ENCODE peak calls at places on chromosome 1, in nine cellular contexts. P is suprapubic skin, N is HepG2, G is Panc1, E is breast epithelium, S is sigmoid colon, T is HCT116, M is SK-N-SH, V is prostate gland. Q is an unnamed sample. For H3K4me1, the result is how much of the 10 kb centered on the place peaks cover.

GRCh38 chr1:36664564-36665287 is 182.0 kb upstream of the CSF3R start:
- DNase-seq in P (no peak), E (no peak), S (no peak), G (no peak), T (no peak), N (no peak), V (no peak), M (no peak), Q (no peak)

GRCh38 chr1:61898658-61899057 is 156.4 kb downstream of the PATJ start:
- DNase-seq in E (no peak), M (no peak), N (no peak), G (no peak), V (no peak), S (no peak), T (no peak), P (no peak), Q (peak)

GRCh38 chr1:248618878-248619277 is 16.0 kb downstream of the OR2T11 start:
- DNase-seq in M (peak), E (peak), N (peak), V (peak), P (no peak), T (peak), G (peak), S (no peak), Q (peak)

GRCh38 chr1:168127493-168127892 is 9.2 kb downstream of the GPR161 start:
- DNase-seq in G (no peak), S (no peak), M (no peak), V (no peak), P (no peak), T (no peak), N (no peak), E (no peak), Q (no peak)

GRCh38 chr1:192810253-192810880 is 1.5 kb downstream of the RGS2 start:
- DNase-seq in V (peak), S (peak), P (no peak), E (no peak), T (no peak), G (no peak), N (no peak), M (no peak), Q (no peak)

GRCh38 chr1:154988053-154988954 is 5.1 kb upstream of the LENEP start:
- DNase-seq in M (no peak), N (no peak), P (no peak), S (no peak), T (no peak), G (no peak), V (no peak), E (no peak), Q (no peak)

GRCh38 chr1:110749960-110750359 is 75.2 kb upstream of the KCNA3 start:
- DNase-seq in M (no peak), G (no peak), V (no peak), N (no peak), E (no peak), S (no peak), T (no peak), P (no peak), Q (no peak)

GRCh38 chr1:160971618-160972056 is 17.0 kb upstream of the ITLN2 start:
- DNase-seq in N (no peak), G (no peak), S (no peak), V (no peak), E (no peak), M (no peak), T (no peak), P (no peak), Q (no peak)

GRCh38 chr1:62227496-62227895 is 32.8 kb downstream of the L1TD1 start:
- DNase-seq in P (no peak), S (peak), V (no peak), E (no peak), G (no peak), M (no peak), N (no peak), T (no peak), Q (no peak)

GRCh38 chr1:221845650-221846371 is 103.9 kb upstream of the DUSP10 start:
- DNase-seq in N (peak), V (peak), G (no peak), E (peak), M (no peak), P (no peak), S (peak), T (peak), Q (no peak)

GRCh38 chr1:243525085-243525487 is 269.2 kb downstream of the SDCCAG8 start:
- DNase-seq in N (peak), V (no peak), M (no peak), G (no peak), E (no peak), S (no peak), P (no peak), T (no peak), Q (no peak)

GRCh38 chr1:178371236-178371635 is 125.5 kb downstream of the CLEC20A start:
- DNase-seq in V (no peak), T (no peak), M (no peak), E (no peak), N (no peak), G (no peak), P (no peak), S (peak), Q (no peak)

GRCh38 chr1:155976913-155977606 is 1.3 kb downstream of the ARHGEF2 start:
- DNase-seq in N (no peak), V (no peak), M (no peak), S (no peak), G (no peak), P (no peak), T (no peak), E (no peak), Q (no peak)

GRCh38 chr1:152182942-152183341 is 23.9 kb upstream of the RPTN start:
- DNase-seq in E (no peak), T (no peak), V (peak), N (no peak), M (no peak), P (no peak), G (no peak), S (no peak), Q (no peak)

GRCh38 chr1:29282924-29283803 is 46.8 kb downstream of the PTPRU start:
- DNase-seq in S (peak), N (peak), E (no peak), T (peak), G (no peak), M (peak), V (no peak), P (peak), Q (peak)

GRCh38 chr1:119870917-119871486 is 25.3 kb downstream of the ADAM30 start:
- DNase-seq in V (no peak), M (peak), N (peak), T (peak), S (peak), P (peak), G (peak), E (peak), Q (peak)

GRCh38 chr1:192538407-192539311 is 36.9 kb upstream of the RGS1 start:
- DNase-seq in T (no peak), G (no peak), V (no peak), E (no peak), N (no peak), M (no peak), S (no peak), P (no peak), Q (no peak)

GRCh38 chr1:222157612-222158011 is 390.3 kb downstream of the HHIPL2 start:
- DNase-seq in S (no peak), M (no peak), E (no peak), P (no peak), V (no peak), N (no peak), G (no peak), T (no peak), Q (no peak)

GRCh38 chr1:247530785-247531184 is 5.5 kb downstream of the OR2C3 start:
- DNase-seq in S (no peak), E (no peak), V (no peak), M (peak), G (no peak), N (no peak), P (no peak), T (no peak), Q (no peak)

GRCh38 chr1:5478156-5478695 is 514.0 kb downstream of the NPHP4 start:
- DNase-seq in P (no peak), M (no peak), S (no peak), T (no peak), V (no peak), G (no peak), E (no peak), N (no peak), Q (no peak)

GRCh38 chr1:156247460-156248322 is at the start of gene PAQR6:
- DNase-seq in T (no peak), P (no peak), M (peak), G (no peak), N (peak), S (peak), V (no peak), E (no peak), Q (no peak)

GRCh38 chr1:26744075-26744958 is 43.4 kb upstream of the PIGV start:
- DNase-seq in N (peak), S (peak), P (no peak), M (peak), T (peak), G (peak), V (peak), E (no peak), Q (no peak)

GRCh38 chr1:68384872-68385390 is 64.8 kb downstream of the RPE65 start:
- DNase-seq in S (no peak), T (peak), E (no peak), G (no peak), V (no peak), M (no peak), N (no peak), P (no peak), Q (no peak)

GRCh38 chr1:154619181-154619948 is 11.4 kb upstream of the ADAR start:
- DNase-seq in N (no peak), P (no peak), T (no peak), G (no peak), V (no peak), E (no peak), S (no peak), M (no peak), Q (no peak)

GRCh38 chr1:40951943-40952743 is 27.4 kb upstream of the CTPS1 start:
- DNase-seq in N (peak), E (peak), T (peak), V (peak), P (peak), G (peak), M (peak), S (peak), Q (peak)

GRCh38 chr1:199135901-199136300 is 497.1 kb downstream of the PTPRC start:
- DNase-seq in V (no peak), G (no peak), S (no peak), T (no peak), N (no peak), M (no peak), P (no peak), E (no peak), Q (no peak)

GRCh38 chr1:182910143-182910542 is 42.8 kb downstream of the SHCBP1L start:
- DNase-seq in M (peak), N (peak), V (no peak), G (no peak), T (peak), P (no peak), S (no peak), E (no peak), Q (no peak)

GRCh38 chr1:31413405-31414005 is 492 bp downstream of the SERINC2 start:
- DNase-seq in P (peak), V (peak), S (peak), T (no peak), E (peak), G (no peak), N (no peak), M (peak), Q (peak)

GRCh38 chr1:94528826-94529225 is 12.7 kb downstream of the F3 start:
- DNase-seq in V (no peak), E (no peak), T (no peak), S (no peak), P (no peak), N (no peak), G (no peak), M (no peak), Q (no peak)

GRCh38 chr1:186443638-186444037 is 17.3 kb downstream of the PDC start:
- DNase-seq in E (no peak), S (no peak), T (no peak), G (no peak), M (no peak), V (no peak), P (no peak), N (no peak), Q (no peak)

GRCh38 chr1:87179076-87179475 is 149.6 kb upstream of the LMO4 start:
- DNase-seq in M (no peak), G (no peak), V (no peak), S (no peak), N (no peak), P (no peak), E (no peak), T (no peak), Q (no peak)

GRCh38 chr1:2381741-2382620 is 9.4 kb downstream of the MORN1 start:
- DNase-seq in S (peak), N (peak), V (peak), T (peak), G (peak), M (peak), E (peak), P (peak), Q (peak)

GRCh38 chr1:184260382-184260781 is 126.4 kb upstream of the C1orf21 start:
- DNase-seq in S (no peak), N (no peak), M (no peak), E (no peak), G (no peak), T (no peak), P (no peak), V (no peak), Q (no peak)

GRCh38 chr1:19654886-19655717 is 9.6 kb upstream of the HTR6 start:
- DNase-seq in E (no peak), M (no peak), N (no peak), P (no peak), T (no peak), G (no peak), V (no peak), S (no peak), Q (peak)

GRCh38 chr1:245177071-245177900 is 22.5 kb downstream of the KIF26B start:
- DNase-seq in N (no peak), M (peak), P (no peak), V (no peak), G (no peak), T (peak), S (no peak), E (no peak), Q (no peak)

GRCh38 chr1:245172026-245172425 is 17.2 kb downstream of the KIF26B start:
- DNase-seq in P (no peak), V (no peak), N (no peak), M (no peak), S (no peak), G (no peak), E (no peak), T (no peak), Q (no peak)

GRCh38 chr1:245169391-245169790 is 14.6 kb downstream of the KIF26B start:
- DNase-seq in G (no peak), V (no peak), N (no peak), M (no peak), T (no peak), S (no peak), P (no peak), E (no peak), Q (no peak)

GRCh38 chr1:245172829-245173228 is 18.0 kb downstream of the KIF26B start:
- DNase-seq in V (no peak), N (no peak), G (no peak), P (no peak), S (no peak), E (no peak), M (no peak), T (no peak), Q (no peak)

GRCh38 chr1:245173446-245174178 is 18.8 kb downstream of the KIF26B start:
- DNase-seq in V (no peak), E (no peak), T (no peak), M (no peak), P (no peak), S (peak), G (no peak), N (no peak), Q (no peak)
- TF ChIP-seq POLR2AphosphoS5 in V (no peak), E (no peak), T (no peak), M (no peak), P (no peak), S (peak), G (no peak), N (no peak), Q (no peak)

DNA sequence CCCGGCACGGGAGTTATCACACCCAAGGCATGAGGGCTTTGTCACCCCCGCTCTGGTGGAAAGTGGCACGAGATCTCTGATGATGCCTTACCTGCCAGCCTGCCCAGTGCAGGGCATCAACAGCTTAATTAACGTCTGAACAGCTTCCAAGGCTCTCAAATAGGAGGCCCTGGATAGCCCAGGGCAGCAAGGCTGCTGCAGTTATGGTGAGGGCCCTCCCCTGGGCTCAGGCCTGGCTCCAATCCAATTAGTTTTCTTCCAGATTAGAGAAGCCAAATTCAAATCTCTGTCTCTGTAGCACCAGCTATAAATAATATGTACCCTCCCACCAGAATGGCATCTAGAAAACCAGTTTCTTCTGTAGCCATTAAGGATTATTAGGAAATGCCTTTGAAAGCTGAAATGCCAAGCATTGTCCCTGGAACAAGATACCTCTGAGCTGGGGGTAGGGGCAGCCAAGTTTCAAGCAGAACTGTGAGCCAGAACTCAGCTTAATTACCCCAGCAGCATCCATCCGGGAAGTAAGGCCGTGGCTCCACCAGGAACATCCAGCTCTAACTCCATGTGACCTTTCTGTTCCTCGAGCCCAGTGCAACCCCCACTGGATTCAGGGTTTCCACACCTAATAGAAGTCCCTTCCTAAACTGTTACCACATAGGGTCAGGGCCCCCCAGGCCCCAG is 12.5 kb downstream of the QSOX1 start:
- DNase-seq in M (peak), V (no peak), G (no peak), N (no peak), S (peak), P (no peak), E (no peak), T (no peak), Q (no peak)
- H3K4me1 ChIP-seq in M (under half), V (under half), G (under half), N (under half), S (under half), P (half or more), E (under half), T (under half), Q (under half)

GRCh38 chr1:38241594-38242331 is 195.2 kb upstream of the POU3F1 start:
- DNase-seq in G (no peak), M (no peak), E (no peak), T (no peak), N (peak), P (no peak), V (no peak), S (no peak), Q (no peak)
- TF ChIP-seq CTCF in G (no peak), M (no peak), E (no peak), T (no peak), N (peak), P (no peak), V (no peak), S (no peak), Q (no peak)

GRCh38 chr1:226110249-226111108 is 48.0 kb downstream of the H3-3A start:
- DNase-seq in G (no peak), M (peak), S (peak), P (no peak), V (peak), T (no peak), N (no peak), E (peak), Q (peak)

GRCh38 chr1:226109829-226110248 is 47.3 kb downstream of the H3-3A start:
- DNase-seq in G (no peak), E (peak), T (peak), P (peak), N (peak), S (peak), V (peak), M (peak), Q (peak)

GRCh38 chr1:226111865-226112395 is 49.4 kb downstream of the H3-3A start:
- DNase-seq in V (no peak), E (no peak), M (no peak), P (no peak), N (no peak), S (no peak), T (no peak), G (no peak), Q (no peak)

GRCh38 chr1:226112626-226113025 is 50.1 kb downstream of the H3-3A start:
- DNase-seq in P (no peak), G (no peak), N (no peak), T (no peak), M (no peak), E (no peak), V (no peak), S (no peak), Q (no peak)

DNA sequence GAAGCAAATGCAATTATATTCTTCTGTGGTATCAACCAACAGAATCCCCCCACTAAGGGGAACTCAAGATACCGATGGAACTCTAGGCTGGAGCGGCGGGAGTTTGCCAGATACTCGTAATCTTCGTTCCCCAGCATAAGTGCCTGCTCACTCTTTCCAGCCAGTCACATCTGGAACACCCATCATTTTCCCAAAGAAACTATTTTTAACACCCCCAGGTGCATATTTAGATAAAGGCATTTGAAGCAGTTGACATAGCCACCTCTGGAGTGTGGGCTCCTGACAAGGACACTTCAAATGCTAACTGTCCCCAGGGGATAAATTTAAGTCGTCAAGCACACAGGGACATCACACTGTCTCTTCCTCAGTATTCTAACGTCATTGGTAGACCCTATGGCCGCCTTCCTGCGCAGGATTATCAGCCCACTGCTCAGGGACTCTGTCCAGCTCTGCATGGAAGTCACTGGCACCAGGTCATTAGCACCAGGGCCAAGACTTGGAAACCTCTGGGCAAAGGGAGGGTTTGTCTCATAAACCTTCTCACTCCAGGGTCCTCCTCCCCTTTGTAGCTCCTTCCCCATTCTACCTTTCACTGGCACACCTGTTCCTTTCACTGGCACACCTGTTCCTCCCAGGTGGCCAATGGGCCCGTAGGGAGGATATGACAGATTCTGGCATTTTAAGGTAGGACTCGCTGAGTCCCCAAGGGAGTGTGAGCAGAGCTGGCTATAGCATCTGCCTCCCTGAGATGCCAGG is 48.8 kb downstream of the H3-3A start:
- DNase-seq in V (no peak), N (no peak), S (no peak), P (no peak), E (no peak), M (no peak), T (no peak), G (no peak), Q (no peak)
- TF ChIP-seq POLR2AphosphoS5 in V (no peak), N (no peak), S (no peak), P (no peak), E (no peak), M (no peak), T (no peak), G (no peak), Q (no peak)

GRCh38 chr1:162367772-162368171 is 8.9 kb downstream of the SPATA46 start:
- DNase-seq in S (peak), G (no peak), E (no peak), N (no peak), T (no peak), M (no peak), V (no peak), P (no peak), Q (no peak)
- H3K4me1 ChIP-seq in S (under half), G (under half), E (under half), N (under half), T (under half), M (under half), V (under half), P (under half), Q (under half)

Q was measured in upper lobe of left lung.